ENCODE peak calls at places on chromosomes 1 and 21, in four cellular contexts. Q, D, G and Z are unnamed samples.

GRCh38 chr1:12572506-12572905 is 45.5 kb downstream of the DHRS3 start:
- DNase-seq in Q (no peak), D (no peak), G (no peak), Z (no peak)

GRCh38 chr1:30719406-30720270 is 3.7 kb downstream of the MATN1 start:
- DNase-seq in G (peak), Q (no peak), D (peak), Z (no peak)

GRCh38 chr1:183180213-183180612 is 5.9 kb upstream of the LAMC2 start:
- DNase-seq in Q (peak), D (no peak), G (no peak), Z (peak)

GRCh38 chr1:246193537-246193936 is 313.5 kb downstream of the SMYD3 start:
- DNase-seq in G (no peak), Q (no peak), D (no peak), Z (no peak)

GRCh38 chr21:27101533-27101932 is 134.6 kb upstream of the ADAMTS5 start:
- DNase-seq in G (no peak), Q (no peak), D (no peak), Z (no peak)

GRCh38 chr1:115906627-115907026 is 65.7 kb upstream of the NHLH2 start:
- DNase-seq in D (no peak), G (no peak), Q (no peak), Z (no peak)

GRCh38 chr1:114131526-114132220 is 22.0 kb downstream of the SYT6 start:
- DNase-seq in D (no peak), G (no peak), Q (no peak), Z (no peak)

GRCh38 chr21:19981938-19982337 is 1016.3 kb upstream of the NCAM2 start:
- DNase-seq in Q (no peak), G (no peak), D (peak), Z (no peak)

GRCh38 chr21:36211660-36212512 is 55.3 kb downstream of the DOP1B start:
- DNase-seq in D (peak), G (no peak), Q (no peak), Z (peak)

GRCh38 chr1:181397841-181398240 is 85.5 kb upstream of the CACNA1E start:
- DNase-seq in Q (no peak), G (no peak), D (no peak), Z (no peak)

GRCh38 chr1:33346921-33347649 is 26.2 kb upstream of the A3GALT2 start:
- DNase-seq in D (peak), G (no peak), Q (no peak), Z (peak)

GRCh38 chr1:115545791-115546733 is 95.7 kb upstream of the VANGL1 start:
- DNase-seq in Q (peak), G (peak), D (peak), Z (peak)

GRCh38 chr1:32984090-32984828 is 19.6 kb upstream of the RNF19B start:
- DNase-seq in G (no peak), Q (no peak), D (no peak), Z (no peak)

GRCh38 chr1:228236744-228237143 is 28.9 kb downstream of the OBSCN start:
- DNase-seq in D (peak), Q (peak), G (no peak), Z (no peak)

GRCh38 chr21:46003575-46004007 is 22.0 kb downstream of the COL6A1 start:
- DNase-seq in G (no peak), D (no peak), Q (no peak), Z (no peak)

GRCh38 chr1:1418464-1419362 is 2.4 kb downstream of the ANKRD65 start:
- DNase-seq in Q (no peak), D (no peak), G (no peak), Z (no peak)

GRCh38 chr1:32239335-32239734 is 7.7 kb upstream of the FAM167B start:
- DNase-seq in G (no peak), Q (no peak), D (no peak), Z (no peak)

GRCh38 chr1:224929335-224930237 is at the start of gene DNAH14:
- DNase-seq in D (peak), Q (peak), G (peak), Z (peak)

GRCh38 chr1:61125263-61125662 is 42.9 kb downstream of the NFIA start:
- DNase-seq in D (no peak), Q (no peak), G (no peak), Z (no peak)

GRCh38 chr1:61395156-61395555 is 312.8 kb downstream of the NFIA start:
- DNase-seq in Q (no peak), D (peak), G (no peak), Z (no peak)

GRCh38 chr1:156933136-156933535 is 12.7 kb downstream of the LRRC71 start:
- DNase-seq in Q (no peak), D (no peak), G (no peak), Z (no peak)

GRCh38 chr1:32137111-32137510 is 29.3 kb downstream of the KPNA6 start:
- DNase-seq in Q (no peak), D (no peak), G (no peak), Z (no peak)

GRCh38 chr1:89490389-89490788 is 34.2 kb upstream of the LRRC8B start:
- DNase-seq in D (no peak), G (no peak), Q (no peak), Z (no peak)

GRCh38 chr1:18380288-18380687 is 100.4 kb upstream of the KLHDC7A start:
- DNase-seq in D (no peak), Q (no peak), G (no peak), Z (no peak)

GRCh38 chr1:230094746-230095145 is 27.7 kb downstream of the GALNT2 start:
- DNase-seq in D (no peak), G (no peak), Q (no peak), Z (no peak)

GRCh38 chr1:107820797-107821196 is 144.2 kb downstream of the VAV3 start:
- DNase-seq in Q (no peak), G (no peak), D (no peak), Z (peak)

GRCh38 chr1:58927026-58927721 is 143.3 kb upstream of the JUN start:
- DNase-seq in G (no peak), Q (no peak), D (no peak), Z (no peak)

GRCh38 chr1:3069491-3070303 is 694 bp downstream of the PRDM16 start:
- DNase-seq in Q (peak), G (no peak), D (peak), Z (no peak)

GRCh38 chr1:27571439-27572018 is 32.4 kb downstream of the AHDC1 start:
- DNase-seq in Q (no peak), G (no peak), D (no peak), Z (no peak)

GRCh38 chr1:72397786-72398185 is 115.4 kb upstream of the NEGR1 start:
- DNase-seq in D (peak), G (no peak), Q (no peak), Z (peak)

GRCh38 chr1:208885046-208885445 is 640.9 kb upstream of the PLXNA2 start:
- DNase-seq in G (no peak), Q (no peak), D (no peak), Z (no peak)

GRCh38 chr1:204103121-204103741 is 30.3 kb downstream of the SOX13 start:
- DNase-seq in G (no peak), D (no peak), Q (no peak), Z (no peak)

GRCh38 chr1:3213730-3214129 is 144.7 kb downstream of the PRDM16 start:
- DNase-seq in D (no peak), G (no peak), Q (no peak), Z (no peak)

GRCh38 chr1:34364376-34364775 is 187.7 kb downstream of the C1orf94 start:
- DNase-seq in D (no peak), Q (no peak), G (no peak), Z (no peak)

GRCh38 chr1:32454726-32455125 is 10.1 kb upstream of the ZBTB8B start:
- DNase-seq in D (no peak), G (no peak), Q (no peak), Z (no peak)

GRCh38 chr1:65230741-65231439 is 78.5 kb upstream of the DNAJC6 start:
- DNase-seq in Q (no peak), D (no peak), G (no peak), Z (no peak)

GRCh38 chr1:205976708-205977107 is 26.5 kb downstream of the RAB7B start:
- DNase-seq in Q (peak), D (no peak), G (no peak), Z (no peak)

GRCh38 chr1:241918879-241919278 is 38.7 kb upstream of the BECN2 start:
- DNase-seq in Q (no peak), G (no peak), D (peak), Z (peak)

GRCh38 chr1:8427986-8428385 is 110.1 kb downstream of the SLC45A1 start:
- DNase-seq in D (peak), G (no peak), Q (no peak), Z (no peak)

GRCh38 chr1:8426996-8427395 is 109.1 kb downstream of the SLC45A1 start:
- DNase-seq in D (no peak), G (no peak), Q (no peak), Z (no peak)

GRCh38 chr1:8428441-8428840 is 110.5 kb downstream of the SLC45A1 start:
- DNase-seq in D (no peak), Q (no peak), G (no peak), Z (no peak)

GRCh38 chr1:8425781-8426161 is 107.9 kb downstream of the SLC45A1 start:
- DNase-seq in G (no peak), D (no peak), Q (no peak), Z (no peak)

DNA sequence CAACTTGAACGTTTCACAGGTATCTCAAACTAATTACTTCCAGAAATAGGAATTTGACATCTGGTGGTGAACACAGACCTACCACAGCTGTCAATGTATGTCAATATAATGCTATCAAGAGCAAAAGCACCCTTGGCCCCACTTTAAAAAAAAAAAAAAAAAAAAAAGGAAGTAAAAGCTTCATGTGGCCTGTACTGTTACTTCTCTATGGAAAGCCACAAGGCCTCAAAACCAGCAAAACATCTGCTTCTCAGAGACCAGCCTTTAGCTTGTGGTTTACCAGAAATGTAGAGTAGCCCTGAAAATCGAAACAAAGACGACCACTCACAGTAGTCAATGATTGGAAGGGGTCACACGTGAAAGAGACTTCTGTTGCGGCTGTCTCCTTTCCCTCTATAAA is 109.6 kb downstream of the SLC45A1 start:
- DNase-seq in D (peak), G (no peak), Q (no peak), Z (no peak)
- H3K4me3 ChIP-seq in D (peak), G (no peak), Q (no peak), Z (no peak)

DNA sequence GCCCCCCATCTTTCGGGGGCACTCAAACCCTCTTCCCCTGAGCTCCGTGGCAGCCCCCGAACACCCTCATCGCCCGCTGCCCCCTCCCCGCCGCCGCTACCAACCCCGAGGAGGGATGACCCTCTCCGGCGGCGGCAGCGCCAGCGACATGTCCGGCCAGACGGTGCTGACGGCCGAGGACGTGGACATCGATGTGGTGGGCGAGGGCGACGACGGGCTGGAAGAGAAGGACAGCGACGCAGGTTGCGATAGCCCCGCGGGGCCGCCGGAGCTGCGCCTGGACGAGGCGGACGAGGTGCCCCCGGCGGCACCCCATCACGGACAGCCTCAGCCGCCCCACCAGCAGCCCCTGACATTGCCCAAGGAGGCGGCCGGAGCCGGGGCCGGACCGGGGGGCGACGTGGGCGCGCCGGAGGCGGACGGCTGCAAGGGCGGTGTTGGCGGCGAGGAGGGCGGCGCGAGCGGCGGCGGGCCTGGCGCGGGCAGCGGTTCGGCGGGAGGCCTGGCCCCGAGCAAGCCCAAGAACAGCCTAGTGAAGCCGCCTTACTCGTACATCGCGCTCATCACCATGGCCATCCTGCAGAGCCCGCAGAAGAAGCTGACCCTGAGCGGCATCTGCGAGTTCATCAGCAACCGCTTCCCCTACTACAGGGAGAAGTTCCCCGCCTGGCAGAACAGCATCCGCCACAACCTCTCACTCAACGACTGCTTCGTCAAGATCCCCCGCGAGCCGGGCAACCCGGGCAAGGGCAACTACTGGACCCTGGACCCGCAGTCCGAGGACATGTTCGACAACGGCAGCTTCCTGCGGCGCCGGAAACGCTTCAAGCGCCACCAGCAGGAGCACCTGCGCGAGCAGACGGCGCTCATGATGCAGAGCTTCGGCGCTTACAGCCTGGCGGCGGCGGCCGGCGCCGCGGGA is 838 bp downstream of the FOXD3 start:
- DNase-seq in Q (peak), G (no peak), D (no peak), Z (no peak)
- H3K4me3 ChIP-seq in Q (peak), G (peak), D (no peak), Z (no peak)

GRCh38 chr1:54798206-54798605 is 2.9 kb downstream of the TTC22 start:
- DNase-seq in D (no peak), G (no peak), Q (no peak), Z (no peak)

GRCh38 chr1:54795100-54795665 is 5.9 kb downstream of the TTC22 start:
- DNase-seq in G (no peak), Q (peak), D (no peak), Z (no peak)

GRCh38 chr1:54794401-54795099 is 6.6 kb downstream of the TTC22 start:
- DNase-seq in D (no peak), Q (no peak), G (no peak), Z (no peak)

GRCh38 chr1:54796902-54797301 is 4.2 kb downstream of the TTC22 start:
- DNase-seq in D (no peak), Q (no peak), G (no peak), Z (no peak)

DNA sequence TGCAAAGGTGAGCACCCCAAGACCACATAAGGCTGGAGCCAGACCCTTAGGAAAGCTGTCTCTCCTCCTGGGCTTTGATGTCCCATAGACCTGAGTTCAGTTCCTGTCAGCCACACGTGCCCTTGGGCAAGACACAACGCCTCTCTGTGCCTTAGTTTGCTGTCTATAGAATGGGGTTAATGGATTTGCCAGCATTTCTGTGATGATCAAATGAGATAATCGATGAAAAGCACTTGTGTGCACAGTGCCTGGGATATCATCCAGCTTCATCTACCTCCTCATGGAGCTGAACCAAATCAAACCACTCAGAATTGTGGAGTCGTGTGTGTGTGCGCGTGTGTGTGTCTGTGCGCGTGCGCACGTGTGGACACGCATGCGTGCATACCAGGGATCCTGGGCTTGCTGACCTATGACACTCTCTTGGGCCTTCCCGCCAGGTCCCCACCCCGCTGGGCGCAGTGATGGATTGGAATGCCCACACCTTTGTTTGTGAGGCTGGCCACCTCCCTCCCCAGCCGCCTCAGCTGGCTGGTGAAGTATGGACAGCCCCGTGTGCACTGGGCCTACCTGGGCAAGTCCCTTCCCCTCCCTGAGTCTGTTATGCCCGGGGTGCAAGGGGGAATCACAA is 5.2 kb downstream of the TTC22 start:
- DNase-seq in G (no peak), D (no peak), Q (no peak), Z (no peak)
- H3K4me3 ChIP-seq in G (no peak), D (no peak), Q (no peak), Z (no peak)

GRCh38 chr21:14545906-14546480 is at the start of gene SAMSN1:
- DNase-seq in G (no peak), Q (no peak), D (peak), Z (no peak)
- H3K4me3 ChIP-seq in G (no peak), Q (no peak), D (peak), Z (no peak)

GRCh38 chr1:155184835-155185782 is 11.5 kb downstream of the TRIM46 start:
- DNase-seq in D (peak), G (no peak), Q (no peak), Z (no peak)

GRCh38 chr1:155186266-155186954 is 12.8 kb downstream of the TRIM46 start:
- DNase-seq in G (no peak), D (no peak), Q (no peak), Z (no peak)

GRCh38 chr1:155184351-155184811 is 10.7 kb downstream of the TRIM46 start:
- DNase-seq in Q (no peak), G (no peak), D (no peak), Z (no peak)

GRCh38 chr1:155186955-155187891 is 13.6 kb downstream of the TRIM46 start:
- DNase-seq in D (no peak), Q (no peak), G (no peak), Z (no peak)

DNA sequence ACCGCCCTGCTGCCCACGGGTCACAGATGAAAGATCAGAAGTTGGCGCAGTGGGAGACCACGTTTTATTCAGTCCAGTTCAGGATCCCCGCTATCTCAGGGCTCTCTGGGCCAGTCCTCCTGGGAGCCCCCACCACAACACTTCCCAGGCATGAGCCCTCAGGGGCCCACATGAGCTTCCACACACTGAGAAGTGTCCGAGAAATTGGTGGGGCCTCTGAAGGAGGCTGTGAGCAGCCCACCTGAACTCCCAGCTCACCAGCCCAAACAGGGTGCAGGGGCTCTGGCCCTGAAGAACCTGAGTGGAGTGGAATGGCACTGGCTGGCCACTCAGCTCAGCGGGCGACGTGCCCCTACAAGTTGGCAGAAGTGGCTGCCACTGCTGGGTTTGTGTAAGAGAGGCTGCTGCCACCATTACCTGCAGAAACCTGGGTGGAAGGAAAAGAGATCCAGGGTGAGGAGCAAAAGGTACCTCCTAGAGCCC is 12.2 kb downstream of the TRIM46 start:
- DNase-seq in D (no peak), G (no peak), Q (no peak), Z (no peak)
- H3K4me3 ChIP-seq in D (no peak), G (no peak), Q (no peak), Z (no peak)

DNA sequence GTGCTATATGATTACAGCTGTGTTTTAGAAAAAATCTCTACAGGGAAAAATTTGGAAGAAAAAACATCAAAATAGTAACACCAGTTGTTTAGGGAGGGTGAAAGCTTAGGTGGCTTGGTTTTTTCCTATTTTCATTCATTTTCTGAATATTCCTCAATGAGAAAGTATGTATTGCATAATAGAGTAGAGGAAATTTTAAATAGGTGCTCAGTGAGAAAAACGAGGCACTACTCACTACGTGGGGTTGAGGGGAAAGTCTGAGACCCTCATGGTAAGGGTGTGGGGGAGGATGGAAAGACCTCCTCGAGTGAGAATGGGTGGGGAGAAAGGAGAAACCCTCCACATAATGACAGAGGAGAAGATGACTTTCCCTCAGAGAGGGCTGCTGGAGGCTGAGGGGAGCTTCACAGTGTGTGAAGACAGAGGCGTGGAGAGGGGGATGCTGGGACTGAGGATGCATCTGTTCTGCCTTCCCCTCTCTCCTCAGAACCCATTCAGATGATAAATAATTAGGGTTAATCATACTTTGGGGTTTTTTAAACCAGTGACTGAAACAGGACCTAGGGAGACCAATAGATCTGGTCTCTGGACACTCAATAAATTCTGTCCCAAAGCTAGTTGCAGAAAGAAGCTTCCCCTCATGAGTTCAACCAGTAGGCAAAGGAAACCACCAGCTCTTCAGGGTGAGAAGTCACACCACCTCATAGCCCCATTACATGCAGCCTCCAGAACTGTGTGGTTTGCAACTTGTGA is 17.0 kb downstream of the SLAMF7 start:
- DNase-seq in G (no peak), Q (no peak), D (no peak), Z (no peak)
- H3K4me3 ChIP-seq in G (no peak), Q (no peak), D (no peak), Z (no peak)